ENCODE peak calls at places on chromosome 21, in four cellular contexts. One of them, this sample, is unnamed.

GRCh38 chr21:28975401-28975800 is 17.3 kb downstream of the LTN1 start:
- DNase-seq in HepG2: no peak
- DNase-seq in K562: no peak
- DNase-seq in GM12878: no peak
- DNase-seq in this sample: no peak

GRCh38 chr21:41836166-41837015 is 42.8 kb downstream of the PRDM15 start:
- DNase-seq in GM12878: no peak
- DNase-seq in HepG2: no peak
- DNase-seq in K562: no peak
- DNase-seq in this sample: no peak

GRCh38 chr21:28345934-28346333 is 646.7 kb downstream of the LTN1 start:
- DNase-seq in HepG2: no peak
- DNase-seq in GM12878: no peak
- DNase-seq in K562: no peak
- DNase-seq in this sample: no peak

GRCh38 chr21:42465008-42465878 is 30.8 kb downstream of the RSPH1 start:
- DNase-seq in GM12878: peak; percentile 76
- DNase-seq in K562: peak; percentile 52
- DNase-seq in HepG2: no peak
- DNase-seq in this sample: no peak

GRCh38 chr21:21434944-21435343 is 436.7 kb downstream of the NCAM2 start:
- DNase-seq in GM12878: no peak
- DNase-seq in K562: no peak
- DNase-seq in HepG2: no peak
- DNase-seq in this sample: no peak

GRCh38 chr21:32334980-32335471 is 36.4 kb downstream of the MRAP start:
- DNase-seq in HepG2: no peak
- DNase-seq in GM12878: no peak
- DNase-seq in K562: no peak
- DNase-seq in this sample: no peak

GRCh38 chr21:32163386-32163785 is 115.5 kb downstream of the MIS18A start:
- DNase-seq in K562: no peak
- DNase-seq in GM12878: no peak
- DNase-seq in HepG2: no peak
- DNase-seq in this sample: no peak

GRCh38 chr21:31874817-31875216 is 2.0 kb downstream of the HUNK start:
- DNase-seq in K562: no peak
- DNase-seq in GM12878: no peak
- DNase-seq in HepG2: no peak
- DNase-seq in this sample: no peak

GRCh38 chr21:43333301-43334062 is 93.4 kb downstream of the SIK1 start:
- DNase-seq in K562: no peak
- DNase-seq in HepG2: peak; percentile 68
- DNase-seq in GM12878: no peak
- DNase-seq in this sample: no peak

GRCh38 chr21:28627691-28628090 is 365.0 kb downstream of the LTN1 start:
- DNase-seq in HepG2: no peak
- DNase-seq in K562: no peak
- DNase-seq in GM12878: no peak
- DNase-seq in this sample: no peak

GRCh38 chr21:31554511-31555022 is 104.9 kb upstream of the SOD1 start:
- DNase-seq in K562: no peak
- DNase-seq in HepG2: no peak
- DNase-seq in GM12878: peak; percentile 46
- DNase-seq in this sample: no peak

GRCh38 chr21:20971296-20971921 is 26.8 kb upstream of the NCAM2 start:
- DNase-seq in GM12878: no peak
- DNase-seq in HepG2: peak; percentile 18
- DNase-seq in K562: peak; percentile 33
- DNase-seq in this sample: peak; percentile 15

GRCh38 chr21:43012596-43012995 is 38.2 kb downstream of the PKNOX1 start:
- DNase-seq in K562: no peak
- DNase-seq in GM12878: no peak
- DNase-seq in HepG2: no peak
- DNase-seq in this sample: no peak

GRCh38 chr21:42533306-42533962 is 19.8 kb downstream of the SLC37A1 start:
- DNase-seq in HepG2: no peak
- DNase-seq in K562: no peak
- DNase-seq in GM12878: no peak
- DNase-seq in this sample: no peak

GRCh38 chr21:15614757-15615156 is 115.0 kb upstream of the USP25 start:
- DNase-seq in HepG2: no peak
- DNase-seq in GM12878: no peak
- DNase-seq in K562: no peak
- DNase-seq in this sample: no peak

GRCh38 chr21:20591294-20591693 is 406.9 kb upstream of the NCAM2 start:
- DNase-seq in HepG2: no peak
- DNase-seq in GM12878: no peak
- DNase-seq in K562: no peak
- DNase-seq in this sample: no peak

GRCh38 chr21:42632336-42632751 is 21.1 kb upstream of the PDE9A start:
- DNase-seq in GM12878: no peak
- DNase-seq in HepG2: no peak
- DNase-seq in K562: no peak
- DNase-seq in this sample: no peak

GRCh38 chr21:35924714-35925301 is 135.5 kb downstream of the SETD4 start:
- DNase-seq in GM12878: no peak
- DNase-seq in HepG2: no peak
- DNase-seq in K562: peak; percentile 16
- DNase-seq in this sample: no peak

GRCh38 chr21:42117229-42118048 is 46.3 kb downstream of the UMODL1 start:
- DNase-seq in HepG2: peak; percentile 38
- DNase-seq in K562: peak; percentile 88
- DNase-seq in GM12878: peak; percentile 37
- DNase-seq in this sample: peak; percentile 93

GRCh38 chr21:23799376-23799775 is 1807.9 kb downstream of the MRPL39 start:
- DNase-seq in K562: no peak
- DNase-seq in HepG2: no peak
- DNase-seq in GM12878: no peak
- DNase-seq in this sample: no peak

GRCh38 chr21:31265293-31265692 is 78.8 kb downstream of the TIAM1 start:
- DNase-seq in HepG2: no peak
- DNase-seq in K562: no peak
- DNase-seq in GM12878: no peak
- DNase-seq in this sample: no peak

DNA sequence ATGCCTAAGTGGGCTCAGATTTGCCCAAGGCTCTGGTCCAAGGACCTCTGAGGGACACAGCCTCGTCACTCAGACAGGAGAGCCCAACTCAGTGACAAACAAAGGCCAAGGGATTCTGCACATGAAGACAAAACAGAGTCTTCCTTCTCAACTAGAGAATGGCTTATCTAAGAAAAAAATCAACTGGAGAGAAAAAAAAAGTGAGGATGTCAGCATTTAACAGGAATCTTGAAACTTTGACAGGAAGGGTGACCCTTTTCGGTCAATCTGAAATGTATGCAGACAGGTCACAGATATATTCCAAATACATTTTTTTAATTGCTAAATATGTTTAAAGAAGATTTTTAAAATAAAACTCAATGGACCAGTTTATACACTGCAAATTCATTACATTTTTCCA is 154.5 kb downstream of the ETS2 start:
- DNase-seq in HepG2: no peak
- DNase-seq in K562: no peak
- DNase-seq in GM12878: no peak
- DNase-seq in this sample: no peak
- TF ChIP-seq ATF2 in HepG2: no peak
- TF ChIP-seq ATF2 in K562: no peak
- TF ChIP-seq ATF2 in GM12878: no peak
- TF ChIP-seq ATF2 in this sample: no peak

DNA sequence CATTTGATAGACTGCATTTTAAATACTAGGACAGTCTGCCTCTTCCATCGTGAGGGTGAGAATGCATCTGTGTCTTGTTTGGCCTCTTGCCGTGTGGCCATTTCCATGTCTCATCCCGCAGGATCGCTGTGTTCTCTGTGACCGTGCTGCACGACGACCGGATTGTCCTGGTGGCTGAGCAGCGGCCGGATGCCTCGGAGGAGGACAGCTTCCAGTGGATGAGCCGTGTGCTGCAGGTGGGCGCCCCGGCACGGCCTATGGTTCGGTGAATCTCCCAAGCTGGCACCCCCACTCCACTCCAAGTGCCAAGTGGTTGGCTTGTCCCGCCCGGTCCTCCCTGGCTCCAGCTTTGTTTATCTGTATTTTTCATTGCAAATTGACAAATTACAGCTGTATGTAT is 55.2 kb downstream of the S100B start:
- DNase-seq in K562: no peak
- DNase-seq in GM12878: no peak
- DNase-seq in HepG2: no peak
- DNase-seq in this sample: no peak
- H3K36me3 ChIP-seq in K562: peaks cover 49% of the 10 kb centered on the region
- H3K36me3 ChIP-seq in GM12878: peaks cover 10% of the 10 kb centered on the region
- H3K36me3 ChIP-seq in HepG2: peaks cover 13% of the 10 kb centered on the region
- H3K36me3 ChIP-seq in this sample: peaks cover 12% of the 10 kb centered on the region

DNA sequence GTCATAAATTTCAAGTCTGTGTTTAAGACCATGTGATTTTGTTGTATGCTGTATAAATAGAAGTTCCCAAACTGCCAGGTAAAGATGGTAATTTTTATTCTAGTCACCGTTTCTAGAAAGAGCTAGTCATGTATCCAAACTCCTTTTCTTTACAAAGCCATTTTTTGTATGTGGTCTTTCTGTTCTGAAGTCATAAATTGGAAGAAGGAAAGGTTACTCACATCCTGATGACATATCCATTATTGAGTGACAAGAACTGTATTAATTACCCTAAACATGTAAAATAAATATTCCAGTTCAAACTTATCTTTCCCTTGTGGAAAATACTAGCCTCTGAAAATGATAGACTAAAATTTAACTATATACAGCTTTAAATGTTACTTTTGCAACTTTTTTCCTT is 104.7 kb downstream of the POFUT2 start:
- DNase-seq in HepG2: no peak
- DNase-seq in GM12878: no peak
- DNase-seq in K562: no peak
- DNase-seq in this sample: no peak
- TF ChIP-seq ATF2 in HepG2: no peak
- TF ChIP-seq ATF2 in GM12878: no peak
- TF ChIP-seq ATF2 in K562: no peak
- TF ChIP-seq ATF2 in this sample: no peak

DNA sequence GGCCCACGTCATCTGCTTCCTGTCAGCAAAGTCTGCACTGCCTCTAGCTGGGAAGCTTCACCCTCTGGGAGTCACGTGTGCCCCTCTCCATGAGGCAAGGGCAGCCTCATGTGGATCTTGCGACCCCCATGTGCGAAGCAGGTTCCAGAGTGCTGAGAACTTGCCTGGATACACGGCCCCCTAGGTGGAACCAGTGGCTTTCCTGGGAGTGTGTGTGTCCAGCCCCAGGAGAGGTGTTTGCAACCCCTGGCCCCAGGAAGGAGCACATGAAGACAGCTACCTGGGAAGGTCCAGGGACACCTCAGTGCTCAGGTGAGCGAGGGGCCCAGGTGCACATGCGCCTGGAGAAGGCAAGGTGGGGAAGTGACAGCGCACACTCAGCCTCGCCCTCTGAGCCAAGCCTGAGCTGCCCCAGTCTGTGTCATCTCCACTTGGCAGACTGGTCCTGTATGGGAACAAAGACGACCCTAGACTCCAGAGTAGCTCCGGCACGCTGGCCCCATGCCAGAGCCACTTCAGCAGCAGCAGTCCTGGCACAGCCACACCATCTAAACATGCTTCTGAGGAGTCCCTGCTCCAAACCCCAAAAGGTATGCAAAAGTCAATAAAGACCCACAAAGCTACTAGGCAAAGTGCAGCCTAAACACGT is 8.9 kb downstream of the LSS start:
- DNase-seq in GM12878: no peak
- DNase-seq in HepG2: no peak
- DNase-seq in K562: no peak
- DNase-seq in this sample: no peak
- H3K36me3 ChIP-seq in GM12878: peaks cover 6% of the 10 kb centered on the region
- H3K36me3 ChIP-seq in HepG2: peaks cover 14% of the 10 kb centered on the region
- H3K36me3 ChIP-seq in K562: peaks cover 77% of the 10 kb centered on the region
- H3K36me3 ChIP-seq in this sample: peaks cover 6% of the 10 kb centered on the region

GRCh38 chr21:33640697-33641338 is 723 bp downstream of the CRYZL1 start:
- DNase-seq in HepG2: no peak
- DNase-seq in GM12878: no peak
- DNase-seq in K562: no peak
- DNase-seq in this sample: no peak
- TF ChIP-seq ATF2 in HepG2: no peak
- TF ChIP-seq ATF2 in GM12878: no peak
- TF ChIP-seq ATF2 in K562: no peak
- TF ChIP-seq ATF2 in this sample: peak; percentile 7

GRCh38 chr21:25670726-25671125 is 31.7 kb downstream of the JAM2 start:
- DNase-seq in GM12878: no peak
- DNase-seq in K562: no peak
- DNase-seq in HepG2: no peak
- DNase-seq in this sample: no peak
- H3K36me3 ChIP-seq in GM12878: no peaks in the 10 kb centered on the region
- H3K36me3 ChIP-seq in K562: no peaks in the 10 kb centered on the region
- H3K36me3 ChIP-seq in HepG2: no peaks in the 10 kb centered on the region
- H3K36me3 ChIP-seq in this sample: no peaks in the 10 kb centered on the region

GRCh38 chr21:34133392-34133791 is 60.0 kb downstream of the MRPS6 start:
- DNase-seq in K562: no peak
- DNase-seq in GM12878: no peak
- DNase-seq in HepG2: no peak
- DNase-seq in this sample: no peak

GRCh38 chr21:34132202-34132601 is 58.8 kb downstream of the MRPS6 start:
- DNase-seq in HepG2: no peak
- DNase-seq in K562: no peak
- DNase-seq in GM12878: no peak
- DNase-seq in this sample: peak; percentile 35

GRCh38 chr21:34132905-34133304 is 59.5 kb downstream of the MRPS6 start:
- DNase-seq in GM12878: no peak
- DNase-seq in K562: no peak
- DNase-seq in HepG2: no peak
- DNase-seq in this sample: no peak

GRCh38 chr21:34135330-34135729 is 62.0 kb downstream of the MRPS6 start:
- DNase-seq in HepG2: no peak
- DNase-seq in K562: no peak
- DNase-seq in GM12878: no peak
- DNase-seq in this sample: no peak

GRCh38 chr21:34133802-34134201 is 60.4 kb downstream of the MRPS6 start:
- DNase-seq in GM12878: no peak
- DNase-seq in HepG2: no peak
- DNase-seq in K562: peak; percentile 50
- DNase-seq in this sample: no peak
- TF ChIP-seq ATF2 in GM12878: no peak
- TF ChIP-seq ATF2 in HepG2: no peak
- TF ChIP-seq ATF2 in K562: no peak
- TF ChIP-seq ATF2 in this sample: no peak

This sample was measured in H1.